ENCODE peak calls at places on chromosome 2, in ten cellular contexts. Z is ovary, D is adrenal gland, Y is Peyer's patch, S is stomach, P is K562, U is transverse colon, I is IMR-90, F is right lobe of liver, T is heart left ventricle. N is an unnamed sample.

GRCh38 chr2:159811232-159811631 is 13.2 kb upstream of the CD302 start:
- DNase-seq in Y (no peak), Z (no peak), D (no peak), S (no peak), T (no peak), I (no peak), F (no peak), P (no peak), U (no peak), N (no peak)

GRCh38 chr2:234374671-234375245 is 122.1 kb downstream of the ARL4C start:
- DNase-seq in Z (no peak), D (no peak), P (no peak), S (no peak), T (no peak), U (no peak), I (no peak), F (no peak), Y (no peak), N (peak)

GRCh38 chr2:198287706-198288105 is 483.3 kb downstream of the PLCL1 start:
- DNase-seq in P (no peak), U (no peak), T (no peak), F (no peak), D (no peak), S (no peak), Z (no peak), I (no peak), Y (no peak), N (no peak)

GRCh38 chr2:233929352-233929843 is 12.2 kb downstream of the TRPM8 start:
- DNase-seq in P (no peak), I (no peak), S (no peak), T (no peak), D (no peak), Y (no peak), U (peak), F (no peak), Z (no peak), N (no peak)

GRCh38 chr2:121382744-121383143 is 97.7 kb upstream of the TFCP2L1 start:
- DNase-seq in U (no peak), F (no peak), T (no peak), Y (no peak), P (no peak), D (no peak), S (no peak), I (no peak), Z (no peak), N (no peak)

GRCh38 chr2:101512993-101513392 is 38.1 kb upstream of the RFX8 start:
- DNase-seq in D (no peak), U (no peak), F (no peak), S (no peak), P (no peak), I (no peak), Y (no peak), Z (no peak), T (no peak), N (no peak)

GRCh38 chr2:101622210-101622609 is 75.3 kb upstream of the MAP4K4 start:
- DNase-seq in S (no peak), I (no peak), U (no peak), Y (no peak), D (no peak), P (no peak), Z (no peak), F (no peak), T (no peak), N (no peak)

GRCh38 chr2:65722028-65722427 is 289.6 kb upstream of the SPRED2 start:
- DNase-seq in U (peak), T (peak), F (peak), Y (no peak), D (peak), Z (peak), I (peak), P (peak), S (peak), N (no peak)

GRCh38 chr2:10903861-10904210 is 7.9 kb upstream of the KCNF1 start:
- DNase-seq in S (no peak), D (no peak), T (no peak), I (no peak), P (no peak), Y (no peak), U (no peak), F (no peak), Z (no peak), N (no peak)

GRCh38 chr2:201644001-201644400 is 698 bp upstream of the TMEM237 start:
- DNase-seq in P (no peak), T (no peak), Z (peak), I (peak), D (peak), F (no peak), S (no peak), Y (no peak), U (no peak), N (peak)

GRCh38 chr2:39567507-39567906 is 98.2 kb upstream of the TMEM178A start:
- DNase-seq in Y (no peak), S (no peak), T (no peak), I (peak), Z (no peak), P (no peak), D (no peak), F (no peak), U (no peak), N (no peak)

GRCh38 chr2:10572693-10573092 is 117.1 kb downstream of the NOL10 start:
- DNase-seq in P (no peak), S (no peak), Y (no peak), D (no peak), T (no peak), U (no peak), F (no peak), Z (no peak), I (no peak), N (no peak)

GRCh38 chr2:159615187-159615935 is 987 bp downstream of the BAZ2B start:
- DNase-seq in U (peak), T (peak), Y (peak), D (peak), S (peak), P (peak), Z (peak), F (peak), I (peak), N (peak)

GRCh38 chr2:146108993-146109392 is 1589.1 kb upstream of the ZEB2 start:
- DNase-seq in I (peak), U (no peak), F (no peak), Y (no peak), T (no peak), S (no peak), Z (no peak), D (no peak), P (no peak), N (no peak)

GRCh38 chr2:218516614-218517013 is 51.5 kb downstream of the USP37 start:
- DNase-seq in U (no peak), Y (no peak), F (no peak), P (peak), T (no peak), S (no peak), I (peak), D (no peak), Z (no peak), N (no peak)

GRCh38 chr2:25042321-25043240 is 705 bp downstream of the EFR3B start:
- DNase-seq in I (peak), P (peak), Y (no peak), Z (no peak), F (no peak), D (peak), U (peak), T (peak), S (peak), N (peak)

GRCh38 chr2:207750315-207750714 is 19.4 kb downstream of the FZD5 start:
- DNase-seq in D (no peak), T (no peak), S (no peak), Y (no peak), P (no peak), Z (no peak), I (no peak), U (no peak), F (no peak), N (no peak)

GRCh38 chr2:216665717-216666116 is 29.6 kb downstream of the IGFBP5 start:
- DNase-seq in Z (peak), U (no peak), P (no peak), D (no peak), F (peak), I (no peak), S (peak), T (no peak), Y (no peak), N (no peak)

GRCh38 chr2:10798783-10799182 is 13.8 kb downstream of the PDIA6 start:
- DNase-seq in I (no peak), F (no peak), P (peak), S (no peak), Y (no peak), U (no peak), T (no peak), D (no peak), Z (no peak), N (no peak)

GRCh38 chr2:186032930-186033329 is 294.3 kb downstream of the FSIP2 start:
- DNase-seq in U (no peak), Y (no peak), F (no peak), T (no peak), P (no peak), Z (no peak), S (no peak), D (no peak), I (no peak), N (no peak)

GRCh38 chr2:134765987-134766386 is 47.2 kb upstream of the TMEM163 start:
- DNase-seq in Y (no peak), U (no peak), Z (no peak), T (no peak), F (no peak), S (no peak), D (no peak), I (no peak), P (no peak), N (no peak)

GRCh38 chr2:85710687-85711577 is 16.8 kb downstream of the GNLY start:
- DNase-seq in Z (peak), S (no peak), T (peak), U (peak), P (no peak), D (peak), F (no peak), I (no peak), Y (no peak), N (peak)

GRCh38 chr2:203533696-203534471 is 1.2 kb downstream of the RAPH1 start:
- DNase-seq in S (no peak), F (no peak), P (no peak), Z (no peak), I (peak), D (no peak), T (no peak), Y (no peak), U (no peak), N (no peak)

GRCh38 chr2:44351088-44351487 is 10.2 kb downstream of the PREPL start:
- DNase-seq in Z (no peak), T (no peak), Y (no peak), P (no peak), S (no peak), F (no peak), I (peak), U (no peak), D (no peak), N (no peak)

GRCh38 chr2:1686784-1687105 is 57.6 kb downstream of the PXDN start:
- DNase-seq in U (no peak), P (no peak), T (no peak), Z (no peak), I (peak), S (no peak), Y (no peak), F (no peak), D (no peak), N (peak)

GRCh38 chr2:202069189-202070050 is 3.6 kb upstream of the KIAA2012 start:
- DNase-seq in F (no peak), Y (no peak), U (peak), T (no peak), D (no peak), I (no peak), Z (no peak), S (no peak), P (peak), N (no peak)

GRCh38 chr2:149808556-149808955 is 221.0 kb upstream of the MMADHC start:
- DNase-seq in Y (no peak), D (no peak), Z (no peak), F (no peak), S (no peak), T (no peak), U (no peak), P (no peak), I (no peak), N (no peak)

GRCh38 chr2:205058409-205058808 is 513.1 kb downstream of the PARD3B start:
- DNase-seq in Y (no peak), T (no peak), F (no peak), Z (no peak), P (no peak), I (no peak), D (no peak), U (no peak), S (no peak), N (no peak)

GRCh38 chr2:74881176-74881575 is 47.2 kb downstream of the HK2 start:
- DNase-seq in I (no peak), T (no peak), P (no peak), S (no peak), D (no peak), Y (no peak), F (no peak), U (no peak), Z (no peak), N (peak)

GRCh38 chr2:60413069-60413818 is 140.2 kb downstream of the BCL11A start:
- DNase-seq in D (no peak), Y (no peak), Z (no peak), F (no peak), T (no peak), U (no peak), I (no peak), P (no peak), S (no peak), N (no peak)

GRCh38 chr2:16298866-16299265 is 358.5 kb downstream of the MYCN start:
- DNase-seq in T (no peak), F (no peak), U (no peak), D (no peak), I (no peak), P (no peak), Z (no peak), S (no peak), Y (no peak), N (no peak)

GRCh38 chr2:121363632-121364420 is 78.8 kb upstream of the TFCP2L1 start:
- DNase-seq in F (no peak), Y (no peak), P (no peak), S (no peak), I (peak), T (no peak), Z (no peak), D (peak), U (peak), N (no peak)

GRCh38 chr2:51990684-51991083 is 958.8 kb upstream of the NRXN1 start:
- DNase-seq in I (no peak), Z (no peak), U (no peak), P (no peak), F (no peak), D (no peak), Y (no peak), T (no peak), S (no peak), N (no peak)

GRCh38 chr2:169397697-169398096 is 35.4 kb upstream of the LRP2 start:
- DNase-seq in T (no peak), S (no peak), D (no peak), U (no peak), Z (no peak), I (no peak), F (no peak), Y (no peak), P (peak), N (no peak)

GRCh38 chr2:84873350-84873749 is 7.5 kb downstream of the TRABD2A start:
- DNase-seq in Z (no peak), T (no peak), D (no peak), P (no peak), I (no peak), U (no peak), F (peak), S (no peak), Y (no peak), N (no peak)

GRCh38 chr2:67389286-67389685 is 7.8 kb upstream of the ETAA1 start:
- DNase-seq in T (no peak), U (no peak), D (no peak), Z (no peak), I (peak), S (no peak), Y (no peak), F (no peak), P (no peak), N (no peak)

GRCh38 chr2:28927878-28928277 is 33.4 kb downstream of the WDR43 start:
- DNase-seq in Y (no peak), S (no peak), T (no peak), F (no peak), Z (no peak), I (peak), D (no peak), P (no peak), U (no peak), N (no peak)

GRCh38 chr2:173719471-173719870 is 245.7 kb downstream of the SP3 start:
- DNase-seq in D (no peak), U (no peak), P (no peak), T (no peak), I (no peak), Y (no peak), F (no peak), S (no peak), Z (no peak), N (no peak)

GRCh38 chr2:3142961-3143571 is 234.6 kb downstream of the EIPR1 start:
- DNase-seq in U (no peak), P (no peak), Y (no peak), T (no peak), D (peak), F (peak), I (no peak), Z (no peak), S (peak), N (no peak)

GRCh38 chr2:241160318-241160717 is 10.1 kb downstream of the PPP1R7 start:
- DNase-seq in U (no peak), S (no peak), F (no peak), D (no peak), T (no peak), P (no peak), Z (no peak), Y (no peak), I (no peak), N (no peak)
- H3K4me3 ChIP-seq in U (no peak), S (no peak), F (no peak), D (no peak), T (no peak), P (no peak), Z (no peak), Y (no peak), I (no peak), N (no peak)

GRCh38 chr2:138245309-138245708 is 256.3 kb upstream of the SPOPL start:
- DNase-seq in Y (no peak), U (no peak), D (no peak), S (no peak), I (peak), T (no peak), Z (no peak), F (no peak), P (no peak), N (no peak)
- TF ChIP-seq CTCF in Y (no peak), U (no peak), D (no peak), S (no peak), I (no peak), T (no peak), Z (no peak), F (no peak), P (no peak), N (no peak)

DNA sequence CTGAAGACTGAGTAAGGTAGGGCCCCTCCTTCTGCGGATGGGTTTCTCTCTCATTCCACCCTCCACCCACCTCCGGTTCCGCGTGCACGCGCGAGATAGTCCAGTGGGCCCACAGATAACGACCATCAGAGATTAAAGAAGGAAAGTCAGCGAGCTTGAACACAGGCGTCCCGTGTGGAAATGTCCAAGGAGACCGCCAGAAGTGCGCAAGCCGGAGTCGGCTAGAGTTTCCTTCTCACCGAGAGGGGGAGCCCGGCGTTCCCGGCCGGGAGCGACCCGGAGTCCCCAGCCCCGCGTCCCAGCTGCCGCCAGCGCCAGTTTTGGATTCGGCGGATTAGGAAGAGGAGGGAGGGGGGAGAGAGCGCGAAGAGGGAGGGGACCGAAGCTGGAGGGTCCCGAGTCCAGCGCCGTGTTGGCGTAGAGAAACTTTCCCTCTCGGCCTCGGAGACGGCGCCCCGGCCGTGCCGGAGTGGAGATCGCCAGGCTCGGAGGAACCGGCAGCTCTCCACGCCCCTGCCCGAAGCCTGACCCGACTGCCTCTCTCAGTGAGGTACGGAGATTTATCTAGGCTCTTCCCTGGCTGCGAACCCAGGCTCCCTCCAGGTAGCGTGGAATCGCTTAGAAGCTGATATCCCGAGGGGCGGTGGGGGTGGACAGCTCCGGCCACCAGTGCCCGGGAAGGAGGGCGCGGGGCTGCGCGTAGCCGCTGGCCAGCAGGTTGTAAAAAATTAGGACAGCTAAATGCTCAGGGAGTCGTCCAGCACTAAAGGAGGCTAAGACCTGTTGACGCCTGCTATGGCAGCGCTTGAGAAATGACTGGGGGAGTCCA is at the start of gene GULP1:
- DNase-seq in F (peak), P (peak), D (peak), Z (peak), Y (no peak), S (peak), I (peak), T (peak), U (peak), N (peak)
- TF ChIP-seq POLR2A in F (no peak), P (no peak), D (peak), Z (no peak), Y (no peak), S (no peak), I (peak), T (no peak), U (peak), N (no peak)

GRCh38 chr2:45745231-45745630 is 93.8 kb downstream of the PRKCE start:
- DNase-seq in T (no peak), U (peak), Y (no peak), Z (no peak), D (no peak), P (no peak), I (no peak), S (no peak), F (no peak), N (no peak)
- H3K4me3 ChIP-seq in T (no peak), U (no peak), Y (no peak), Z (no peak), D (no peak), P (no peak), I (no peak), S (no peak), F (no peak), N (no peak)